ENCODE peak calls at places on chromosomes 12 and 14, in nine cellular contexts. One of them, this sample, is unnamed.

GRCh38 chr12:93753838-93754429 is 76.8 kb downstream of the CRADD start:
- DNase-seq in CD8-positive, alpha-beta memory T cell: no peak
- DNase-seq in DND-41: no peak
- DNase-seq in WERI-Rb-1: no peak
- DNase-seq in neural progenitor cell: no peak
- DNase-seq in tibial nerve: no peak
- DNase-seq in left ventricle myocardium inferior: no peak
- DNase-seq in psoas muscle: no peak
- DNase-seq in body of pancreas: no peak
- DNase-seq in this sample: no peak

GRCh38 chr12:111455448-111456320 is 50.0 kb downstream of the SH2B3 start:
- DNase-seq in psoas muscle: no peak
- DNase-seq in body of pancreas: no peak
- DNase-seq in tibial nerve: no peak
- DNase-seq in CD8-positive, alpha-beta memory T cell: no peak
- DNase-seq in neural progenitor cell: no peak
- DNase-seq in left ventricle myocardium inferior: no peak
- DNase-seq in WERI-Rb-1: no peak
- DNase-seq in DND-41: no peak
- DNase-seq in this sample: no peak

GRCh38 chr14:75341639-75342038 is 63.0 kb downstream of the FOS start:
- DNase-seq in neural progenitor cell: no peak
- DNase-seq in psoas muscle: no peak
- DNase-seq in tibial nerve: no peak
- DNase-seq in left ventricle myocardium inferior: no peak
- DNase-seq in DND-41: no peak
- DNase-seq in WERI-Rb-1: no peak
- DNase-seq in body of pancreas: no peak
- DNase-seq in CD8-positive, alpha-beta memory T cell: no peak
- DNase-seq in this sample: no peak

GRCh38 chr12:18850752-18851151 is 112.8 kb downstream of the CAPZA3 start:
- DNase-seq in CD8-positive, alpha-beta memory T cell: no peak
- DNase-seq in neural progenitor cell: no peak
- DNase-seq in DND-41: no peak
- DNase-seq in tibial nerve: no peak
- DNase-seq in WERI-Rb-1: no peak
- DNase-seq in left ventricle myocardium inferior: no peak
- DNase-seq in psoas muscle: no peak
- DNase-seq in body of pancreas: no peak
- DNase-seq in this sample: no peak

GRCh38 chr12:117966511-117966910 is 2.3 kb downstream of the KSR2 start:
- DNase-seq in left ventricle myocardium inferior: no peak
- DNase-seq in neural progenitor cell: no peak
- DNase-seq in psoas muscle: no peak
- DNase-seq in CD8-positive, alpha-beta memory T cell: no peak
- DNase-seq in WERI-Rb-1: no peak
- DNase-seq in DND-41: no peak
- DNase-seq in body of pancreas: no peak
- DNase-seq in tibial nerve: no peak
- DNase-seq in this sample: no peak

GRCh38 chr14:63672417-63673180 is 30.9 kb upstream of the WDR89 start:
- DNase-seq in WERI-Rb-1: peak
- DNase-seq in left ventricle myocardium inferior: no peak
- DNase-seq in tibial nerve: no peak
- DNase-seq in body of pancreas: peak
- DNase-seq in neural progenitor cell: no peak
- DNase-seq in DND-41: no peak
- DNase-seq in psoas muscle: no peak
- DNase-seq in CD8-positive, alpha-beta memory T cell: no peak
- DNase-seq in this sample: no peak

GRCh38 chr12:90839340-90839739 is 115.6 kb downstream of the CCER1 start:
- DNase-seq in neural progenitor cell: no peak
- DNase-seq in WERI-Rb-1: no peak
- DNase-seq in body of pancreas: no peak
- DNase-seq in CD8-positive, alpha-beta memory T cell: no peak
- DNase-seq in DND-41: no peak
- DNase-seq in psoas muscle: no peak
- DNase-seq in left ventricle myocardium inferior: no peak
- DNase-seq in tibial nerve: no peak
- DNase-seq in this sample: no peak

GRCh38 chr12:88993655-88994054 is 358.6 kb downstream of the DUSP6 start:
- DNase-seq in left ventricle myocardium inferior: no peak
- DNase-seq in psoas muscle: no peak
- DNase-seq in neural progenitor cell: peak
- DNase-seq in tibial nerve: no peak
- DNase-seq in WERI-Rb-1: no peak
- DNase-seq in CD8-positive, alpha-beta memory T cell: no peak
- DNase-seq in DND-41: no peak
- DNase-seq in body of pancreas: no peak
- DNase-seq in this sample: no peak

GRCh38 chr12:51958542-51958941 is 7.0 kb downstream of the ACVR1B start:
- DNase-seq in DND-41: no peak
- DNase-seq in WERI-Rb-1: no peak
- DNase-seq in body of pancreas: no peak
- DNase-seq in CD8-positive, alpha-beta memory T cell: no peak
- DNase-seq in psoas muscle: no peak
- DNase-seq in left ventricle myocardium inferior: no peak
- DNase-seq in tibial nerve: no peak
- DNase-seq in neural progenitor cell: no peak
- DNase-seq in this sample: no peak

GRCh38 chr12:14408208-14408607 is 42.7 kb downstream of the ATF7IP start:
- DNase-seq in neural progenitor cell: no peak
- DNase-seq in WERI-Rb-1: no peak
- DNase-seq in tibial nerve: no peak
- DNase-seq in body of pancreas: no peak
- DNase-seq in CD8-positive, alpha-beta memory T cell: no peak
- DNase-seq in left ventricle myocardium inferior: no peak
- DNase-seq in psoas muscle: no peak
- DNase-seq in DND-41: no peak
- DNase-seq in this sample: no peak

GRCh38 chr12:108289342-108290131 is 49.6 kb downstream of the CMKLR1 start:
- DNase-seq in psoas muscle: peak
- DNase-seq in WERI-Rb-1: no peak
- DNase-seq in DND-41: no peak
- DNase-seq in tibial nerve: peak
- DNase-seq in body of pancreas: peak
- DNase-seq in CD8-positive, alpha-beta memory T cell: peak
- DNase-seq in neural progenitor cell: no peak
- DNase-seq in left ventricle myocardium inferior: peak
- DNase-seq in this sample: no peak

GRCh38 chr12:127294651-127295205 is 972.2 kb upstream of the TMEM132C start:
- DNase-seq in left ventricle myocardium inferior: no peak
- DNase-seq in tibial nerve: no peak
- DNase-seq in body of pancreas: no peak
- DNase-seq in CD8-positive, alpha-beta memory T cell: no peak
- DNase-seq in neural progenitor cell: no peak
- DNase-seq in WERI-Rb-1: no peak
- DNase-seq in psoas muscle: no peak
- DNase-seq in DND-41: no peak
- DNase-seq in this sample: no peak

GRCh38 chr12:26696613-26697092 is 136.3 kb downstream of the ITPR2 start:
- DNase-seq in neural progenitor cell: no peak
- DNase-seq in tibial nerve: no peak
- DNase-seq in body of pancreas: no peak
- DNase-seq in left ventricle myocardium inferior: no peak
- DNase-seq in CD8-positive, alpha-beta memory T cell: no peak
- DNase-seq in psoas muscle: no peak
- DNase-seq in DND-41: no peak
- DNase-seq in WERI-Rb-1: no peak
- DNase-seq in this sample: no peak

GRCh38 chr14:20413785-20414117 is 450 bp upstream of the TEP1 start:
- DNase-seq in WERI-Rb-1: no peak
- DNase-seq in psoas muscle: no peak
- DNase-seq in neural progenitor cell: peak
- DNase-seq in left ventricle myocardium inferior: no peak
- DNase-seq in tibial nerve: no peak
- DNase-seq in DND-41: peak
- DNase-seq in CD8-positive, alpha-beta memory T cell: no peak
- DNase-seq in body of pancreas: no peak
- DNase-seq in this sample: no peak

GRCh38 chr14:72892879-72893635 is 844 bp downstream of the DPF3 start:
- DNase-seq in WERI-Rb-1: peak
- DNase-seq in psoas muscle: peak
- DNase-seq in CD8-positive, alpha-beta memory T cell: peak
- DNase-seq in DND-41: peak
- DNase-seq in neural progenitor cell: peak
- DNase-seq in tibial nerve: no peak
- DNase-seq in left ventricle myocardium inferior: peak
- DNase-seq in body of pancreas: peak
- DNase-seq in this sample: no peak
- H3K27ac ChIP-seq in WERI-Rb-1: no peak
- H3K27ac ChIP-seq in psoas muscle: peak
- H3K27ac ChIP-seq in CD8-positive, alpha-beta memory T cell: peak
- H3K27ac ChIP-seq in DND-41: no peak
- H3K27ac ChIP-seq in neural progenitor cell: no peak
- H3K27ac ChIP-seq in tibial nerve: peak
- H3K27ac ChIP-seq in left ventricle myocardium inferior: peak
- H3K27ac ChIP-seq in body of pancreas: no peak
- H3K27ac ChIP-seq in this sample: no peak

GRCh38 chr14:91885113-91885712 is 17.9 kb upstream of the TC2N start:
- DNase-seq in tibial nerve: no peak
- DNase-seq in left ventricle myocardium inferior: no peak
- DNase-seq in CD8-positive, alpha-beta memory T cell: no peak
- DNase-seq in body of pancreas: no peak
- DNase-seq in neural progenitor cell: no peak
- DNase-seq in psoas muscle: no peak
- DNase-seq in WERI-Rb-1: no peak
- DNase-seq in DND-41: no peak
- DNase-seq in this sample: no peak
- H3K27ac ChIP-seq in tibial nerve: peak
- H3K27ac ChIP-seq in left ventricle myocardium inferior: peak
- H3K27ac ChIP-seq in CD8-positive, alpha-beta memory T cell: no peak
- H3K27ac ChIP-seq in body of pancreas: peak
- H3K27ac ChIP-seq in neural progenitor cell: no peak
- H3K27ac ChIP-seq in psoas muscle: peak
- H3K27ac ChIP-seq in WERI-Rb-1: no peak
- H3K27ac ChIP-seq in DND-41: no peak
- H3K27ac ChIP-seq in this sample: peak

DNA sequence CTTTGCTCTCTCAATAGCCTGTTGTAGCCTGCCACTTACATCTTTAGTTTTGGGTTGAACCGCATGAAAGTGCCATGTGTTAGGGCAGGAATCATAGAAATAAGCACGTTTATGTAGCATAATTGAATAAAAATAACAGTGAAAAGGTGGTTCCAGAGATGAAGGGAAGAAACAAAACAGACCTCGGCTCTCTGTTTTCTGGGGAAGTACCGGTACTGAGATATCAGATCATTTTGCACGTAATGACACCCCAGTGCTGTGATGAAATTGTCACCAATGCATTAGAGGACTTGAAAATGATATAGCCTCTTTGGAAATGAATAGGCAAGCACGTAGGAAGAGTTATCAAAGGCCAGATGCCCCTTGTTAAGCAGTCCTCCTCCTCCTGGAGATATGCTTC is 42.5 kb upstream of the DLK1 start:
- DNase-seq in body of pancreas: no peak
- DNase-seq in left ventricle myocardium inferior: no peak
- DNase-seq in DND-41: no peak
- DNase-seq in tibial nerve: no peak
- DNase-seq in CD8-positive, alpha-beta memory T cell: no peak
- DNase-seq in neural progenitor cell: no peak
- DNase-seq in psoas muscle: no peak
- DNase-seq in WERI-Rb-1: no peak
- DNase-seq in this sample: no peak
- H3K27ac ChIP-seq in body of pancreas: no peak
- H3K27ac ChIP-seq in left ventricle myocardium inferior: no peak
- H3K27ac ChIP-seq in DND-41: no peak
- H3K27ac ChIP-seq in tibial nerve: no peak
- H3K27ac ChIP-seq in CD8-positive, alpha-beta memory T cell: peak
- H3K27ac ChIP-seq in neural progenitor cell: no peak
- H3K27ac ChIP-seq in psoas muscle: no peak
- H3K27ac ChIP-seq in WERI-Rb-1: no peak
- H3K27ac ChIP-seq in this sample: no peak

DNA sequence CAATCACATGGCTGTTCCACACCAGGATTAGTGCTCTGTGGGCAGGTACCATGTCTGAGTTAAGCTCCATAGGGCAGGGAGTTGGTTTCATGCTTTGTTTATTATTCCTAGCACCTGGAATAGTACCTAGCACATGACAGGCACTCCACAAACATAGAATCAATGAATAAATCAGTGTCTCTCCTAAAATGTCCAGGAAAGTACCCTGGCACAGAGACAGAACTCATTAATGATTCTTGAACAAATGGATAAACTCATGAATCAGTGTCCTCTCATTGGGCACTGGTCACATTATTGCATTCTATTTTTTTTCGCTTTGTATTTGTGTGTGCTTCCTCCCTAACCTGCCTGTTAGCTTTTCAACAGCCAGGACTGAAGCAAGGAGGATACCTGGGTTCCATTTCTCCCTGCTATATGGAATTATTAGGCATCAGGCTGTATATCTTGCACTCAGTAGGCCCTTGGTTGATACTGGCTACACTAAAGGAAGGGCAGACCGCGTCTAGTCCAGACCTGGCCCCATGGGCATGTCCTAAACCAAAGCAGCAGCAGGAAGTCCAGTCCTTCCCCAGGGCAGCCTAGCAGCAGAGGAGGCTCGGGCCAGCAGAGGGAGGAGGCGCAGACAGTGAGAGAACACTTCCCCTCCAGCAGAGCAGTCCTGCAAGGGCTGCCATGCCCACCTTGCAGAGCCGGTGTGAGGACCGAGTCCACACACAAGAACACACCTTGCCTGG is 18.4 kb downstream of the HDAC7 start:
- DNase-seq in left ventricle myocardium inferior: peak
- DNase-seq in psoas muscle: no peak
- DNase-seq in neural progenitor cell: peak
- DNase-seq in DND-41: no peak
- DNase-seq in CD8-positive, alpha-beta memory T cell: no peak
- DNase-seq in tibial nerve: no peak
- DNase-seq in WERI-Rb-1: no peak
- DNase-seq in body of pancreas: no peak
- DNase-seq in this sample: peak
- H3K27ac ChIP-seq in left ventricle myocardium inferior: peak
- H3K27ac ChIP-seq in psoas muscle: peak
- H3K27ac ChIP-seq in neural progenitor cell: no peak
- H3K27ac ChIP-seq in DND-41: no peak
- H3K27ac ChIP-seq in CD8-positive, alpha-beta memory T cell: no peak
- H3K27ac ChIP-seq in tibial nerve: peak
- H3K27ac ChIP-seq in WERI-Rb-1: no peak
- H3K27ac ChIP-seq in body of pancreas: peak
- H3K27ac ChIP-seq in this sample: no peak